ENCODE peak calls at places on chromosome 19, in eight cellular contexts. One of them, this sample, is unnamed.

GRCh38 chr19:35519291-35519690 is 5.8 kb upstream of the DMKN start:
- DNase-seq in suprapubic skin: no peak
- DNase-seq in H1: no peak
- DNase-seq in ovary: no peak
- DNase-seq in stomach: no peak
- DNase-seq in GM12878: no peak
- DNase-seq in transverse colon: no peak
- DNase-seq in upper lobe of left lung: no peak
- DNase-seq in this sample: no peak

GRCh38 chr19:49337267-49338022 is 2.2 kb downstream of the CD37 start:
- DNase-seq in suprapubic skin: no peak
- DNase-seq in H1: no peak
- DNase-seq in ovary: no peak
- DNase-seq in stomach: no peak
- DNase-seq in GM12878: no peak
- DNase-seq in transverse colon: no peak
- DNase-seq in upper lobe of left lung: no peak
- DNase-seq in this sample: peak; percentile 24

GRCh38 chr19:55563261-55563690 is 17.4 kb downstream of the ZNF579 start:
- DNase-seq in suprapubic skin: no peak
- DNase-seq in H1: no peak
- DNase-seq in ovary: no peak
- DNase-seq in stomach: peak; percentile 87
- DNase-seq in GM12878: no peak
- DNase-seq in transverse colon: peak; percentile 53
- DNase-seq in upper lobe of left lung: no peak
- DNase-seq in this sample: no peak

GRCh38 chr19:55520691-55521292 is 16.1 kb downstream of the SBK2 start:
- DNase-seq in suprapubic skin: no peak
- DNase-seq in H1: no peak
- DNase-seq in ovary: no peak
- DNase-seq in stomach: no peak
- DNase-seq in GM12878: no peak
- DNase-seq in transverse colon: no peak
- DNase-seq in upper lobe of left lung: no peak
- DNase-seq in this sample: no peak

GRCh38 chr19:3682741-3683404 is 17.4 kb downstream of the PIP5K1C start:
- DNase-seq in suprapubic skin: no peak
- DNase-seq in H1: no peak
- DNase-seq in ovary: peak; percentile 57
- DNase-seq in stomach: no peak
- DNase-seq in GM12878: no peak
- DNase-seq in transverse colon: no peak
- DNase-seq in upper lobe of left lung: no peak
- DNase-seq in this sample: no peak

GRCh38 chr19:19459707-19460251 is 54.3 kb downstream of the GATAD2A start:
- DNase-seq in suprapubic skin: no peak
- DNase-seq in H1: no peak
- DNase-seq in ovary: no peak
- DNase-seq in stomach: peak; percentile 41
- DNase-seq in GM12878: no peak
- DNase-seq in transverse colon: peak; percentile 54
- DNase-seq in upper lobe of left lung: no peak
- DNase-seq in this sample: no peak

GRCh38 chr19:10137751-10138682 is 18.3 kb upstream of the EIF3G start:
- DNase-seq in suprapubic skin: no peak
- DNase-seq in H1: no peak
- DNase-seq in ovary: no peak
- DNase-seq in stomach: no peak
- DNase-seq in GM12878: no peak
- DNase-seq in transverse colon: no peak
- DNase-seq in upper lobe of left lung: peak; percentile 61
- DNase-seq in this sample: no peak

GRCh38 chr19:3784607-3785463 is 1.3 kb downstream of the MATK start:
- DNase-seq in suprapubic skin: no peak
- DNase-seq in H1: no peak
- DNase-seq in ovary: no peak
- DNase-seq in stomach: no peak
- DNase-seq in GM12878: no peak
- DNase-seq in transverse colon: no peak
- DNase-seq in upper lobe of left lung: no peak
- DNase-seq in this sample: no peak

GRCh38 chr19:29967623-29968022 is 25.6 kb downstream of the URI1 start:
- DNase-seq in suprapubic skin: no peak
- DNase-seq in H1: no peak
- DNase-seq in ovary: no peak
- DNase-seq in stomach: no peak
- DNase-seq in GM12878: no peak
- DNase-seq in transverse colon: no peak
- DNase-seq in upper lobe of left lung: no peak
- DNase-seq in this sample: no peak

GRCh38 chr19:29964171-29964570 is 22.1 kb downstream of the URI1 start:
- DNase-seq in suprapubic skin: no peak
- DNase-seq in H1: no peak
- DNase-seq in ovary: no peak
- DNase-seq in stomach: no peak
- DNase-seq in GM12878: no peak
- DNase-seq in transverse colon: no peak
- DNase-seq in upper lobe of left lung: no peak
- DNase-seq in this sample: no peak

GRCh38 chr19:29965529-29965928 is 23.5 kb downstream of the URI1 start:
- DNase-seq in suprapubic skin: no peak
- DNase-seq in H1: no peak
- DNase-seq in ovary: no peak
- DNase-seq in stomach: no peak
- DNase-seq in GM12878: no peak
- DNase-seq in transverse colon: no peak
- DNase-seq in upper lobe of left lung: no peak
- DNase-seq in this sample: no peak

GRCh38 chr19:29963576-29963975 is 21.5 kb downstream of the URI1 start:
- DNase-seq in suprapubic skin: no peak
- DNase-seq in H1: no peak
- DNase-seq in ovary: no peak
- DNase-seq in stomach: no peak
- DNase-seq in GM12878: no peak
- DNase-seq in transverse colon: no peak
- DNase-seq in upper lobe of left lung: no peak
- DNase-seq in this sample: no peak

GRCh38 chr19:29966594-29967249 is 24.7 kb downstream of the URI1 start:
- DNase-seq in suprapubic skin: no peak
- DNase-seq in H1: no peak
- DNase-seq in ovary: no peak
- DNase-seq in stomach: no peak
- DNase-seq in GM12878: no peak
- DNase-seq in transverse colon: no peak
- DNase-seq in upper lobe of left lung: no peak
- DNase-seq in this sample: no peak
- TF ChIP-seq EP300 in suprapubic skin: no peak
- TF ChIP-seq EP300 in H1: no peak
- TF ChIP-seq EP300 in ovary: no peak
- TF ChIP-seq EP300 in stomach: no peak
- TF ChIP-seq EP300 in GM12878: no peak
- TF ChIP-seq EP300 in transverse colon: no peak
- TF ChIP-seq EP300 in upper lobe of left lung: no peak
- TF ChIP-seq EP300 in this sample: no peak

GRCh38 chr19:41866284-41866683 is 6.2 kb downstream of the RPS19 start:
- DNase-seq in suprapubic skin: no peak
- DNase-seq in H1: no peak
- DNase-seq in ovary: no peak
- DNase-seq in stomach: no peak
- DNase-seq in GM12878: no peak
- DNase-seq in transverse colon: no peak
- DNase-seq in upper lobe of left lung: no peak
- DNase-seq in this sample: no peak

GRCh38 chr19:41862445-41862986 is 2.5 kb downstream of the RPS19 start:
- DNase-seq in suprapubic skin: no peak
- DNase-seq in H1: no peak
- DNase-seq in ovary: no peak
- DNase-seq in stomach: no peak
- DNase-seq in GM12878: no peak
- DNase-seq in transverse colon: no peak
- DNase-seq in upper lobe of left lung: no peak
- DNase-seq in this sample: no peak

GRCh38 chr19:41861846-41862245 is 1.8 kb downstream of the RPS19 start:
- DNase-seq in suprapubic skin: no peak
- DNase-seq in H1: no peak
- DNase-seq in ovary: no peak
- DNase-seq in stomach: no peak
- DNase-seq in GM12878: no peak
- DNase-seq in transverse colon: no peak
- DNase-seq in upper lobe of left lung: no peak
- DNase-seq in this sample: no peak

GRCh38 chr19:41863209-41863931 is 3.3 kb downstream of the RPS19 start:
- DNase-seq in suprapubic skin: no peak
- DNase-seq in H1: no peak
- DNase-seq in ovary: no peak
- DNase-seq in stomach: no peak
- DNase-seq in GM12878: no peak
- DNase-seq in transverse colon: no peak
- DNase-seq in upper lobe of left lung: no peak
- DNase-seq in this sample: no peak

DNA sequence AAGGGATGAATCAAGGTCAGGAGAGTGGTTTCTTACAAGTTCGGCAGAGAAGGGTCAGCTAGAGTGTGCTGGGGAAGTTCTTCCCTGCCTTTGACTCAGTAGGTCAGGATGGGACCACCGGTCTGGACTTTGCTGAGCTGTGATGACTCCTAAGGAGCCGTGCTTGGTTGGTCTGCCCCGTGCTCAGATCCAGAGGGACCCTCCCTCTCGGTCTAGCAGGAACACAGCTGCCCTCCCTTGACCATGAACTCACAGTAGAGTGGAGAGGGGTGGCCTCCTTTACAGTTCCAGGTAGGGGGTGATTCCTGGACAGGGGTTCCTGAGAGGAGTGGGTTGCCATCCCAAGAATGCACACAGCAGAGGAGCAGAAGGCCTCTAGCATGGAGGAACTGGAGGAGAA is 4.3 kb downstream of the RPS19 start:
- DNase-seq in suprapubic skin: no peak
- DNase-seq in H1: no peak
- DNase-seq in ovary: no peak
- DNase-seq in stomach: no peak
- DNase-seq in GM12878: no peak
- DNase-seq in transverse colon: no peak
- DNase-seq in upper lobe of left lung: no peak
- DNase-seq in this sample: no peak
- H3K27me3 ChIP-seq in suprapubic skin: no peaks in the 10 kb centered on the region
- H3K27me3 ChIP-seq in H1: no peaks in the 10 kb centered on the region
- H3K27me3 ChIP-seq in ovary: no peaks in the 10 kb centered on the region
- H3K27me3 ChIP-seq in stomach: no peaks in the 10 kb centered on the region
- H3K27me3 ChIP-seq in GM12878: no peaks in the 10 kb centered on the region
- H3K27me3 ChIP-seq in transverse colon: no peaks in the 10 kb centered on the region
- H3K27me3 ChIP-seq in upper lobe of left lung: no peaks in the 10 kb centered on the region
- H3K27me3 ChIP-seq in this sample: no peaks in the 10 kb centered on the region

GRCh38 chr19:39867133-39867532 is 21.0 kb upstream of the FBL start:
- DNase-seq in suprapubic skin: no peak
- DNase-seq in H1: no peak
- DNase-seq in ovary: no peak
- DNase-seq in stomach: no peak
- DNase-seq in GM12878: no peak
- DNase-seq in transverse colon: no peak
- DNase-seq in upper lobe of left lung: no peak
- DNase-seq in this sample: no peak

GRCh38 chr19:39867952-39868351 is 21.8 kb upstream of the FBL start:
- DNase-seq in suprapubic skin: no peak
- DNase-seq in H1: no peak
- DNase-seq in ovary: no peak
- DNase-seq in stomach: no peak
- DNase-seq in GM12878: no peak
- DNase-seq in transverse colon: no peak
- DNase-seq in upper lobe of left lung: no peak
- DNase-seq in this sample: no peak

GRCh38 chr19:39864118-39864517 is 17.9 kb upstream of the FBL start:
- DNase-seq in suprapubic skin: no peak
- DNase-seq in H1: no peak
- DNase-seq in ovary: no peak
- DNase-seq in stomach: no peak
- DNase-seq in GM12878: no peak
- DNase-seq in transverse colon: no peak
- DNase-seq in upper lobe of left lung: no peak
- DNase-seq in this sample: no peak

GRCh38 chr19:39865186-39865585 is 19.0 kb upstream of the FBL start:
- DNase-seq in suprapubic skin: no peak
- DNase-seq in H1: no peak
- DNase-seq in ovary: no peak
- DNase-seq in stomach: no peak
- DNase-seq in GM12878: no peak
- DNase-seq in transverse colon: no peak
- DNase-seq in upper lobe of left lung: no peak
- DNase-seq in this sample: no peak

DNA sequence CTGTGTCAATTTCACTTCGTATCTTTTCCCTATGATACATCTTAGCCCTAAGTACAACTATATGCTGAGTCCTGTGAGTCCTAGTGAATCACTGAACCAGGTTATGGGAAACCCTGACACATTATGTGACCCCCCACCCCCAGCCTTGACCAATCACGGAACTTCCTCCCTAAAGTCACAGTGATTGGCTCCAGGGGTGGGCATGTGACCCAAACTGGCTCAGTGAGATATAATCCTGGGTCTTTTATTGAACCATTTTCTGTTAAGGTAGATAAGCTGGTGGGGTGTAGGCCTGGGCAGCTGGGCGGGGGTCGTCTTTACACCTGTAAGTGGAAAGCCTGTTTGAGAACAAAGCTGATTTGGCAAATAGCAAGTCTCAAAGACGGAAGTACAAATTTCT is 19.8 kb upstream of the FBL start:
- DNase-seq in suprapubic skin: no peak
- DNase-seq in H1: no peak
- DNase-seq in ovary: no peak
- DNase-seq in stomach: no peak
- DNase-seq in GM12878: no peak
- DNase-seq in transverse colon: no peak
- DNase-seq in upper lobe of left lung: no peak
- DNase-seq in this sample: no peak
- TF ChIP-seq EP300 in suprapubic skin: no peak
- TF ChIP-seq EP300 in H1: no peak
- TF ChIP-seq EP300 in ovary: no peak
- TF ChIP-seq EP300 in stomach: no peak
- TF ChIP-seq EP300 in GM12878: no peak
- TF ChIP-seq EP300 in transverse colon: no peak
- TF ChIP-seq EP300 in upper lobe of left lung: no peak
- TF ChIP-seq EP300 in this sample: no peak

GRCh38 chr19:13012390-13012689 is 17.1 kb downstream of the NFIX start:
- DNase-seq in suprapubic skin: no peak
- DNase-seq in H1: no peak
- DNase-seq in ovary: no peak
- DNase-seq in stomach: no peak
- DNase-seq in GM12878: no peak
- DNase-seq in transverse colon: no peak
- DNase-seq in upper lobe of left lung: no peak
- DNase-seq in this sample: no peak

GRCh38 chr19:13008926-13009787 is 13.9 kb downstream of the NFIX start:
- DNase-seq in suprapubic skin: no peak
- DNase-seq in H1: no peak
- DNase-seq in ovary: peak; percentile 35
- DNase-seq in stomach: no peak
- DNase-seq in GM12878: no peak
- DNase-seq in transverse colon: no peak
- DNase-seq in upper lobe of left lung: peak; percentile 78
- DNase-seq in this sample: no peak

GRCh38 chr19:13010992-13011652 is 15.8 kb downstream of the NFIX start:
- DNase-seq in suprapubic skin: no peak
- DNase-seq in H1: no peak
- DNase-seq in ovary: no peak
- DNase-seq in stomach: no peak
- DNase-seq in GM12878: no peak
- DNase-seq in transverse colon: no peak
- DNase-seq in upper lobe of left lung: no peak
- DNase-seq in this sample: no peak

GRCh38 chr19:13011653-13012389 is 16.5 kb downstream of the NFIX start:
- DNase-seq in suprapubic skin: no peak
- DNase-seq in H1: no peak
- DNase-seq in ovary: peak; percentile 52
- DNase-seq in stomach: no peak
- DNase-seq in GM12878: no peak
- DNase-seq in transverse colon: no peak
- DNase-seq in upper lobe of left lung: peak; percentile 80
- DNase-seq in this sample: no peak

GRCh38 chr19:13010038-13010991 is 15.0 kb downstream of the NFIX start:
- DNase-seq in suprapubic skin: no peak
- DNase-seq in H1: no peak
- DNase-seq in ovary: peak; percentile 65
- DNase-seq in stomach: peak; percentile 82
- DNase-seq in GM12878: no peak
- DNase-seq in transverse colon: no peak
- DNase-seq in upper lobe of left lung: peak; percentile 90
- DNase-seq in this sample: no peak
- H3K27me3 ChIP-seq in suprapubic skin: no peaks in the 10 kb centered on the region
- H3K27me3 ChIP-seq in H1: peaks cover 100% of the 10 kb centered on the region
- H3K27me3 ChIP-seq in ovary: no peaks in the 10 kb centered on the region
- H3K27me3 ChIP-seq in stomach: peaks cover 13% of the 10 kb centered on the region
- H3K27me3 ChIP-seq in GM12878: peaks cover 13% of the 10 kb centered on the region
- H3K27me3 ChIP-seq in transverse colon: peaks cover 18% of the 10 kb centered on the region
- H3K27me3 ChIP-seq in upper lobe of left lung: peaks cover 8% of the 10 kb centered on the region
- H3K27me3 ChIP-seq in this sample: peaks cover 3% of the 10 kb centered on the region

This sample was measured in esophagus muscularis mucosa.